ENCODE peak calls at places on chromosomes 13 and 19, in six cellular contexts. J is HCT116, Z is endothelial cell of umbilical vein, K is upper lobe of left lung, N is transverse colon, B is suprapubic skin. E is an unnamed sample.

GRCh38 chr13:42409061-42409460 is 137.1 kb downstream of the AKAP11 start:
- DNase-seq in K (no peak), B (no peak), J (no peak), Z (no peak), N (no peak), E (no peak)

GRCh38 chr19:56958428-56958827 is 117.9 kb upstream of the PEG3 start:
- DNase-seq in K (no peak), J (no peak), N (no peak), Z (no peak), B (no peak), E (no peak)

GRCh38 chr13:40503966-40504591 is 162.4 kb downstream of the FOXO1 start:
- DNase-seq in K (no peak), B (no peak), N (no peak), Z (peak), J (no peak), E (no peak)

GRCh38 chr19:40702337-40703012 is 12.0 kb upstream of the NUMBL start:
- DNase-seq in Z (no peak), B (no peak), K (no peak), J (no peak), N (no peak), E (no peak)

GRCh38 chr19:55255618-55256423 is 3.0 kb downstream of the PPP6R1 start:
- DNase-seq in Z (no peak), K (no peak), B (no peak), J (no peak), N (peak), E (no peak)

GRCh38 chr13:21837288-21837687 is 166.4 kb downstream of the FGF9 start:
- DNase-seq in B (no peak), N (no peak), K (no peak), J (no peak), Z (no peak), E (no peak)

GRCh38 chr13:75217949-75218348 is 264.0 kb downstream of the TBC1D4 start:
- DNase-seq in Z (no peak), B (no peak), N (no peak), K (no peak), J (no peak), E (no peak)

GRCh38 chr19:31633014-31633413 is 283.8 kb upstream of the TSHZ3 start:
- DNase-seq in J (no peak), B (no peak), K (no peak), Z (no peak), N (peak), E (no peak)

GRCh38 chr19:57317503-57317902 is 2.8 kb upstream of the ZNF543 start:
- DNase-seq in Z (no peak), N (no peak), K (no peak), J (no peak), B (no peak), E (peak)

GRCh38 chr13:94173312-94173854 is 306.1 kb downstream of the DCT start:
- DNase-seq in B (no peak), Z (no peak), J (no peak), K (no peak), N (no peak), E (no peak)

GRCh38 chr19:14400913-14401312 is 18.2 kb downstream of the DDX39A start:
- DNase-seq in J (no peak), K (no peak), B (no peak), Z (no peak), N (no peak), E (no peak)

DNA sequence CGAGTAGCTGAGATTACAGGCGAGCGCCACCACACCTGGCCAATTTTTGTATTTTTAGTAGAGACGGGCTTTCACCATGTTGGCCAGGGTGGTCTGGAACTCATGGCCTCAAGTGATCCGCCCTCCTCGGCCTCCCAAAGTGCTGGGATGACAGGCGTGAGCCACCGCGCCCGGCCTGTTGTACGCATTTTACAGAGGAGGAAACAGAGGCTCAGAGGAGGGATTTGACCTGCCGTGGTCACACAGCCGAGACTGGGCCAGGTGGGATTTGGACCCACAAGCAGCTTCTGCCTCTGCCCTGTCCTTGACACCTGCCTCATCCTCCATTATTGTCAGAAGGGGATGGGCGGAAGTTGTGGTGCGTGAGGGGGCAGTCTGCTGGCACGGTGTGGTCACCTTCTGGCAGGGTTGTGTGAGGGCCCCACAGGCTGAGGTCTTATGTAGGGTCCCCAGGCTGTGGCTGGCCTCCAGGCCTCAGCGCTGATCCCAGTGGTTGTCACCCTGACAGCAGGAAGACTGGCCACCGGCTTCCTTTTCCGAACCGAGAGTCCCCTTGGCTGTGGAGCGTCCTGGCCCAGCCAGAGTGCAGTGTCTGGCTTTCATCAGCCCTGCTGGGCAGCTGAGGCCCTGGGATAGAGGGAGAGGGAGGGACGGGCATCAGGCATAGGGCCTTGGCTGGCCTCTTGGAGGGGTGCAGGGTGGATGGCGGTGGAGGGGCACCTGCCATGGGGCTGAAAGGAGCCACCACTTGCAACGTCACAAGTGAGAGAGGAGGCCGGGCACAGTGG is 20.3 kb downstream of the NFIC start:
- DNase-seq in N (no peak), J (no peak), B (no peak), Z (no peak), K (no peak), E (peak)
- TF ChIP-seq POLR2AphosphoS5 in N (peak), J (no peak), B (no peak), Z (no peak), K (no peak), E (peak)

GRCh38 chr19:45886427-45887310 is 728 bp upstream of the IRF2BP1 start:
- DNase-seq in N (peak), B (peak), Z (peak), J (peak), K (peak), E (peak)

GRCh38 chr19:45889210-45889885 is 3.4 kb upstream of the IRF2BP1 start:
- DNase-seq in Z (no peak), B (no peak), K (no peak), N (no peak), J (no peak), E (no peak)

GRCh38 chr19:45887311-45887710 is 1.4 kb upstream of the IRF2BP1 start:
- DNase-seq in N (no peak), K (no peak), J (no peak), Z (no peak), B (no peak), E (no peak)

GRCh38 chr19:45895519-45895972 is 6.9 kb downstream of the MYPOP start:
- DNase-seq in Z (no peak), B (no peak), J (no peak), N (no peak), K (no peak), E (no peak)

DNA sequence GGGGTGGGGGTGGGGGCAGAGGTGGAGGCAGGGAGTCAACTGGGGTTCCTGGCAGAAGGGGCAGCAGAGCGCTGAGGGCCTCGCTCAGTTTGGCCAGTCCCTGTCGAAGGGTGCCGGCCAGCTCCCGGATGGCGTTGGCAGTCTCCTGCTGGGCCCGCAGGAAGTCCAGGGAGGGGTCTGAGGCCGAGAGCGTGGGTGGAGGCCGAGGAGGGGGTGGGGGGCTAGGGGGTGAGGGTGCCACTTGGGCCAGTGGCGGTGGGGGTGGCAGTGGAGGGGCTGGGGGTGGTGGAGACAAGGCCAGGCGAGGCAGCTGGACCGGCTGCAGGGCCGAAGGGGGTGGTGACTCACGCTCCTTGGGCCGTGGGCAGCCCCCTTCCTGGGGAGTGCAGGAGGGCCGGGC is 4.9 kb upstream of the IRF2BP1 start:
- DNase-seq in B (no peak), N (no peak), K (no peak), J (no peak), Z (no peak), E (no peak)
- TF ChIP-seq POLR2AphosphoS5 in B (no peak), N (no peak), K (no peak), J (no peak), Z (no peak), E (no peak)

DNA sequence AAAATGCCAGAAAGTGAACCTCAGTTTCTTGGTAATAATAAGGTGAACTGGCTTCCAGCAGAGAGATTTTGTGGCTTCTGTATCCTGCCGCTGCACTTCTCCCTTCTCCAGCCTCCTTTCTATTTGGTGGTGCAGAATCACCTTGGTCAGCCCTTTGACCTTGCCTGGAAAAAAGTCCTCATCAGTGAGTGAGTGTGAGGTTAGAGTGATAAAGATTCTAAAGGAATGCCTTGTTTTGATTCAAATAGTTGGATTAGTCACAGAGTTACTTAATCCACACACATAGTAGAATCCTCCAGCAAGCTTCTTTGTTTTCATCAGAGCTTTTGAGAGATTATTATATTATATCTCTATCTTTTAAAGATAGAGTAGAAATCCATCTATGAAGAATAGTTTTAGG is 140.9 kb downstream of the KCNRG start:
- DNase-seq in Z (no peak), K (no peak), J (no peak), B (no peak), N (no peak), E (no peak)
- TF ChIP-seq POLR2AphosphoS5 in Z (no peak), K (no peak), J (no peak), B (no peak), N (no peak), E (no peak)

DNA sequence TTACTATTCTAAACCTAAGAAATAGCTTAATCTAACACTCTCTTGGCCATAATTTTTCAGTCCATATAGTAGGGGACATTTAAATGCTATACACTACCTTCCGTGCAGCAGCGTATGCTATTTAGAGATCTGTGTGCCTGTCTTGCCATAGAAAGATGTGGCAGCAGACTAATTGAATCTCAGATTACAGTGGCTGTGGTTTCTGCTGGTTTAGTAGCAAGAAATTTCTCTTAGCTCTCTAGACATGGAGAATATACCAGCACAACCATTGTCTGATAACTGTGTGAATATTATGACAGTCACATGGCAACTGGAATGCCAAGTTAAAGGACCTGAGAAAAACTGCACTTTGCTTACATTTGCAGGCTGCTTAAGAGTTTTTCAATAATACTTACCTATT is 672.4 kb upstream of the MIR17HG start:
- DNase-seq in B (no peak), K (no peak), Z (no peak), N (no peak), J (no peak), E (peak)
- TF ChIP-seq POLR2AphosphoS5 in B (no peak), K (no peak), Z (no peak), N (no peak), J (no peak), E (no peak)

GRCh38 chr13:99690426-99691189 is 189.3 kb downstream of the TM9SF2 start:
- DNase-seq in Z (no peak), K (no peak), J (no peak), B (no peak), N (no peak), E (no peak)
- TF ChIP-seq POLR2AphosphoS5 in Z (no peak), K (no peak), J (no peak), B (no peak), N (no peak), E (no peak)

GRCh38 chr19:1425902-1426301 is 12.3 kb upstream of the RPS15 start:
- DNase-seq in B (no peak), J (no peak), K (no peak), Z (no peak), N (no peak), E (no peak)

GRCh38 chr19:1423445-1424181 is 14.6 kb upstream of the RPS15 start:
- DNase-seq in Z (no peak), B (no peak), J (no peak), K (no peak), N (no peak), E (no peak)

GRCh38 chr19:1422943-1423342 is 15.3 kb upstream of the RPS15 start:
- DNase-seq in K (no peak), B (no peak), Z (no peak), J (no peak), N (no peak), E (no peak)

GRCh38 chr19:1425102-1425842 is 12.9 kb upstream of the RPS15 start:
- DNase-seq in B (no peak), Z (no peak), K (no peak), J (no peak), N (no peak), E (no peak)

DNA sequence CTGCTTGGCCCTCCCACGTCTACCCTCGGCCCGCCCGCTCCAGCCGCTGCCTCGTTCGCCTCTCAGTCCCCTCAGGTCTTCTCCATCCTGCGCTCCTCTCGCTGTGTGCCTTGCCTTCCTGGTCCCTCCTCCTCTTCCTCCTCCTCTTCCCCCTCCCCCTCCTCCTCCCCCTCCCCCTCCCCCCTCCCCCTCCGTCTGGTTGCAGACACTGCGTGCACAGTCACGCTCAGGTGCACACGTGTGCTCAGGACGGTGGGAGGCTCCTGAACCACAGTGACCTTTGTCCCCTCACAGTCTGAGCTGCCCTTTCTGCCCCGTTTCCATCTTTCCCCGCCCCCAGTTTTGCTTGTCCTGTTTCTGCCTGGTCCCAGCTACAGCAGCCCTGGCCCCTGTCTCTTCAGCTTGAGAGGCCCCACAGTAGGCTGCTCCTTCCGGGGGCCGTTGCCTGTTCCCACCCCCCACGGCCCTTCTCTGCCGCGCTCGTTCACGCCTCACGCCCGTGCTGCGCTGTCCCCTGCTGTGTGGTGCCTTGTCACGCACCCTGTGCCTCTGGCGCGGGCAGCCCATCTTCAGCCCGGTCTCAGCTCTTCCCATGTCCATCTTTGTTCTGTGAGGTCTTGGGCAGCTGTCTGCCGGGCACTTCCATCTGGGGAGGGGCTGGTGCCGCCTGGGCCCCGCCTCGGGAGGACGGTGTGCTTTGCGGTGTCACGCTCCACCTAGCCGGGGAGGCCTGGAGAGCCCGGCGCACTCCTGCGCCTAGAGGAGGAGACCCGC is 13.8 kb upstream of the RPS15 start:
- DNase-seq in B (no peak), J (no peak), N (no peak), K (no peak), Z (no peak), E (no peak)
- TF ChIP-seq POLR2AphosphoS5 in B (no peak), J (no peak), N (no peak), K (no peak), Z (no peak), E (no peak)

GRCh38 chr13:114064516-114065140 is 67.8 kb downstream of the RASA3 start:
- DNase-seq in Z (peak), N (peak), J (no peak), B (peak), K (no peak), E (peak)

GRCh38 chr13:114065141-114065925 is 67.1 kb downstream of the RASA3 start:
- DNase-seq in N (peak), J (peak), K (peak), B (peak), Z (peak), E (peak)

GRCh38 chr13:114062341-114062740 is 70.1 kb downstream of the RASA3 start:
- DNase-seq in K (no peak), Z (no peak), N (no peak), J (no peak), B (no peak), E (no peak)

GRCh38 chr13:114062754-114063153 is 69.7 kb downstream of the RASA3 start:
- DNase-seq in B (peak), K (no peak), Z (no peak), J (no peak), N (no peak), E (no peak)

GRCh38 chr13:114063545-114064515 is 68.6 kb downstream of the RASA3 start:
- DNase-seq in N (peak), K (peak), Z (no peak), B (peak), J (no peak), E (peak)
- TF ChIP-seq POLR2AphosphoS5 in N (no peak), K (peak), Z (no peak), B (no peak), J (peak), E (no peak)

DNA sequence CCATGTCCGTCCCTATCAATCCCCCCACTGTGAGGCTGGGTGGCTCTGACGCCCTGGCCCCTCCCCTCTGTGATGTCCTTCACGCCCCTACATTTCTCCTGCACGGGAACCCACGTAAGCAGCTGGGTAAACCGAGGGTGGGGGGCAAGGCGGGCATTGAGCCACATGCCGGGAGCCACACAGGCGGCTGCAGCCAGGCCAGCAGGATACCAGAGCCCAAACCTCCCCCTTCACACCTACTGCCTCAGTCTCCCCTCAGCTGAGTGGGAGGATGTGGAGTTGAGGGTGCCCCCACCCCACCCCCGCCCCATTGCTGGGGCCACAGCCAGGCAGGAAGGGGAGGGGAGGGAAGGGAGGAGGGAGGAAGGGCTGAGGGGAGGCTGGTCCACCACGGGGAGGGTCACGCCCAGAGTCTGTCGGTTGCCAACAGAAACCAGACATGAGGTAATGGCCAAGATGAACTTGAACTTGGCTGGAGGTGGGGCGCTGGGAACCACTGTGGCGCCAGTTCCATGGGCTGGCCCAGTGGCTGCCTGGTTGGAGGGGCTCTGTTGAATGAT is 20.9 kb downstream of the SMIM24 start:
- DNase-seq in B (peak), K (peak), N (peak), Z (peak), J (no peak), E (peak)
- TF ChIP-seq POLR2AphosphoS5 in B (no peak), K (peak), N (no peak), Z (peak), J (no peak), E (no peak)

DNA sequence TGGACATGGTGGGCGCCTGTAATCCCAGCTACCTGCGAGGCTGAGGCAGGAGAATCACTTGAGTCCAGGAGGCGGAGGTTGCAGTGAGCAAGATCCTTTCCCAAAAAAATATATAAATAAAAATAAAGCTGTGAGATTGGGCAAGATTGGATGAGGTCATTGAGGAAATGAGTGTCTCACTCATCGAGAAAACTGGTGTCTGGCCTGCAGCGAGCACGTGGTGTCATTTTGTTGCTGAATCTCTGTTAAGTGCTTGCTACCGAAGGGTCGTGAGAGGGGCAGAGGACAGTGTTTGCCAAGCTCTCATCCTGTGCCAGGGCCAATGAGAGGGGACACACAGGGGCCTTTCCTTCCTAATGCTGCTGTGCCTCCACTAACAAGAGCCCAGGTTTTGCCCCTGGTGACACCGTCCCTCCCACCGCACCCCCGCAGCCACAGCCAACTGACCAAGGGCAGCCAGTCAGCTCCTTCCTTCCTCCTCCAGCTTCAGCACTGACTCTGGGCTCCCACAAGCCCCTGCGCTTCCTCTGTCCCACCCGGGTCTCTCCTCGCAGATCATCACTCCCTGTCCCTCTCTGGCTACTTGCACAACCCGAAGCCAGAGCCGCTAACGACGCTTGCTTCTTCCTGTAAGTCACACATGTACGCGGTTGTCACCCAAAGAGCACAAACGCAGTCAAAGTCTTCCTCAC is 3.2 kb downstream of the POLD1 start:
- DNase-seq in N (no peak), K (peak), Z (peak), J (no peak), B (no peak), E (no peak)
- TF ChIP-seq POLR2AphosphoS5 in N (no peak), K (no peak), Z (no peak), J (no peak), B (no peak), E (no peak)